ENCODE peak calls at places on chromosomes 5 and 9, in six cellular contexts. J, Q, Y, E, R and N are unnamed samples.

GRCh38 chr5:60207031-60207430 is 313.5 kb upstream of the PDE4D start:
- DNase-seq in Q (no peak), Y (peak), J (no peak), R (no peak), E (no peak), N (no peak)

GRCh38 chr5:4882186-4882585 is 257.9 kb upstream of the ADAMTS16 start:
- DNase-seq in Q (no peak), E (no peak), R (no peak), J (no peak), Y (no peak), N (no peak)

GRCh38 chr5:179413086-179413690 is 67.9 kb upstream of the ADAMTS2 start:
- DNase-seq in Q (no peak), Y (no peak), R (no peak), J (no peak), E (no peak), N (no peak)

GRCh38 chr5:65198777-65199120 is 283.0 kb downstream of the ADAMTS6 start:
- DNase-seq in E (no peak), J (peak), Q (no peak), R (no peak), Y (no peak), N (no peak)

GRCh38 chr5:87526131-87526530 is 113.4 kb upstream of the CCNH start:
- DNase-seq in Q (no peak), E (no peak), R (no peak), J (no peak), Y (no peak), N (no peak)

GRCh38 chr5:178531786-178532185 is 58.4 kb downstream of the COL23A1 start:
- DNase-seq in J (no peak), Q (no peak), E (no peak), Y (no peak), R (no peak), N (no peak)

GRCh38 chr5:179601871-179602625 is 21.4 kb downstream of the HNRNPH1 start:
- DNase-seq in E (no peak), Q (no peak), J (no peak), Y (no peak), R (no peak), N (no peak)

GRCh38 chr5:142360051-142360498 is 35.3 kb upstream of the SPRY4 start:
- DNase-seq in Q (no peak), E (no peak), R (no peak), J (no peak), Y (no peak), N (no peak)

GRCh38 chr9:22237497-22238363 is 208.9 kb upstream of the DMRTA1 start:
- DNase-seq in E (no peak), Q (no peak), Y (no peak), J (peak), R (no peak), N (no peak)

GRCh38 chr9:73269430-73270101 is 117.9 kb downstream of the ANXA1 start:
- DNase-seq in E (no peak), Q (no peak), Y (peak), R (no peak), J (peak), N (no peak)

GRCh38 chr9:81031422-81032029 is 657.8 kb downstream of the TLE1 start:
- DNase-seq in R (no peak), Y (no peak), J (no peak), Q (no peak), E (no peak), N (no peak)

GRCh38 chr5:50727149-50727496 is 60.7 kb downstream of the PARP8 start:
- DNase-seq in R (no peak), Q (peak), J (peak), E (no peak), Y (no peak), N (no peak)

GRCh38 chr5:30040483-30041116 is 1152.9 kb upstream of the CDH6 start:
- DNase-seq in J (peak), Q (no peak), R (peak), E (no peak), Y (peak), N (no peak)

GRCh38 chr5:72386639-72387038 is 66.5 kb downstream of the PTCD2 start:
- DNase-seq in Q (no peak), E (no peak), Y (no peak), R (no peak), J (no peak), N (no peak)

GRCh38 chr5:142852361-142852760 is 82.2 kb downstream of the ARHGAP26 start:
- DNase-seq in Q (no peak), R (no peak), E (no peak), J (peak), Y (no peak), N (no peak)

GRCh38 chr9:126934441-126934840 is 19.9 kb downstream of the RALGPS1 start:
- DNase-seq in Q (no peak), E (no peak), R (no peak), J (no peak), Y (no peak), N (no peak)

GRCh38 chr5:108168915-108169314 is 213.0 kb downstream of the FBXL17 start:
- DNase-seq in E (no peak), Q (no peak), R (no peak), J (no peak), Y (no peak), N (no peak)

GRCh38 chr5:27845248-27845647 is 806.9 kb upstream of the CDH9 start:
- DNase-seq in Q (no peak), Y (no peak), E (no peak), J (no peak), R (no peak), N (no peak)

GRCh38 chr5:51559390-51559789 is 176.1 kb downstream of the ISL1 start:
- DNase-seq in Q (no peak), E (no peak), Y (no peak), J (no peak), R (no peak), N (no peak)

GRCh38 chr5:54370982-54371381 is 60.6 kb upstream of the ARL15 start:
- DNase-seq in Y (no peak), J (no peak), E (no peak), R (no peak), Q (no peak), N (no peak)

GRCh38 chr9:1429328-1429727 is 379.2 kb downstream of the DMRT2 start:
- DNase-seq in R (no peak), J (no peak), Y (no peak), Q (no peak), E (no peak), N (no peak)

GRCh38 chr5:43631182-43631910 is 28.4 kb downstream of the NNT start:
- DNase-seq in Q (peak), E (no peak), J (peak), R (peak), Y (peak), N (no peak)

GRCh38 chr5:60961685-60962084 is 16.7 kb downstream of the NDUFAF2 start:
- DNase-seq in Y (no peak), Q (no peak), R (no peak), E (no peak), J (peak), N (no peak)

GRCh38 chr9:128222880-128223670 is 19.9 kb downstream of the DNM1 start:
- DNase-seq in Y (no peak), J (no peak), Q (no peak), E (no peak), R (no peak), N (no peak)

GRCh38 chr9:119453980-119454379 is 84.7 kb upstream of the BRINP1 start:
- DNase-seq in Y (no peak), J (peak), R (no peak), Q (no peak), E (no peak), N (no peak)

GRCh38 chr5:125528881-125529280 is 782.4 kb upstream of the ZNF608 start:
- DNase-seq in J (no peak), Q (no peak), Y (no peak), R (no peak), E (no peak), N (no peak)

GRCh38 chr5:131303537-131303936 is 39.7 kb downstream of the CDC42SE2 start:
- DNase-seq in Q (no peak), Y (no peak), E (no peak), R (no peak), J (peak), N (no peak)

GRCh38 chr5:146883496-146883895 is 4.9 kb upstream of the PPP2R2B start:
- DNase-seq in E (no peak), Y (no peak), J (no peak), Q (no peak), R (no peak), N (no peak)

GRCh38 chr5:170681013-170681433 is 102.5 kb upstream of the GABRP start:
- DNase-seq in R (no peak), Y (no peak), J (peak), Q (no peak), E (no peak), N (no peak)